ENCODE peak calls at places on chromosomes 12 and 14, in four cellular contexts. One of them, this sample, is unnamed.

GRCh38 chr12:5258498-5258897 is 173.4 kb upstream of the NTF3 start:
- DNase-seq in fibroblast of pulmonary artery: no peak
- DNase-seq in dermis blood vessel endothelial cell: no peak
- DNase-seq in NCI-H226: no peak
- DNase-seq in this sample: no peak

GRCh38 chr14:98912655-98913054 is 359.3 kb downstream of the BCL11B start:
- DNase-seq in fibroblast of pulmonary artery: no peak
- DNase-seq in dermis blood vessel endothelial cell: no peak
- DNase-seq in NCI-H226: no peak
- DNase-seq in this sample: no peak

GRCh38 chr12:85016423-85016822 is 19.7 kb downstream of the TSPAN19 start:
- DNase-seq in fibroblast of pulmonary artery: peak
- DNase-seq in dermis blood vessel endothelial cell: peak
- DNase-seq in NCI-H226: peak
- DNase-seq in this sample: peak

GRCh38 chr12:90174198-90174510 is 465.5 kb upstream of the ATP2B1 start:
- DNase-seq in fibroblast of pulmonary artery: no peak
- DNase-seq in dermis blood vessel endothelial cell: peak
- DNase-seq in NCI-H226: no peak
- DNase-seq in this sample: peak

GRCh38 chr12:30985814-30986452 is 59.4 kb downstream of the TSPAN11 start:
- DNase-seq in fibroblast of pulmonary artery: peak
- DNase-seq in dermis blood vessel endothelial cell: peak
- DNase-seq in NCI-H226: peak
- DNase-seq in this sample: peak

GRCh38 chr12:49974231-49974675 is 1.5 kb downstream of the AQP6 start:
- DNase-seq in fibroblast of pulmonary artery: peak
- DNase-seq in dermis blood vessel endothelial cell: peak
- DNase-seq in NCI-H226: peak
- DNase-seq in this sample: peak

GRCh38 chr12:95218852-95219171 is 1.2 kb downstream of the VEZT start:
- DNase-seq in fibroblast of pulmonary artery: no peak
- DNase-seq in dermis blood vessel endothelial cell: peak
- DNase-seq in NCI-H226: no peak
- DNase-seq in this sample: peak

GRCh38 chr12:2177751-2178150 is 125.0 kb downstream of the CACNA1C start:
- DNase-seq in fibroblast of pulmonary artery: no peak
- DNase-seq in dermis blood vessel endothelial cell: no peak
- DNase-seq in NCI-H226: no peak
- DNase-seq in this sample: no peak

GRCh38 chr12:120229583-120230325 is 28.8 kb upstream of the RPLP0 start:
- DNase-seq in fibroblast of pulmonary artery: peak
- DNase-seq in dermis blood vessel endothelial cell: peak
- DNase-seq in NCI-H226: peak
- DNase-seq in this sample: no peak

GRCh38 chr12:101691697-101692096 is 5.7 kb upstream of the CHPT1 start:
- DNase-seq in fibroblast of pulmonary artery: no peak
- DNase-seq in dermis blood vessel endothelial cell: no peak
- DNase-seq in NCI-H226: no peak
- DNase-seq in this sample: no peak

GRCh38 chr12:71440393-71441349 is 1.1 kb downstream of the LGR5 start:
- DNase-seq in fibroblast of pulmonary artery: peak
- DNase-seq in dermis blood vessel endothelial cell: peak
- DNase-seq in NCI-H226: no peak
- DNase-seq in this sample: no peak

GRCh38 chr12:54134850-54135249 is 53.9 kb downstream of the SMUG1 start:
- DNase-seq in fibroblast of pulmonary artery: no peak
- DNase-seq in dermis blood vessel endothelial cell: no peak
- DNase-seq in NCI-H226: no peak
- DNase-seq in this sample: no peak

GRCh38 chr14:25095784-25096390 is 45.9 kb upstream of the STXBP6 start:
- DNase-seq in fibroblast of pulmonary artery: peak
- DNase-seq in dermis blood vessel endothelial cell: no peak
- DNase-seq in NCI-H226: no peak
- DNase-seq in this sample: no peak

GRCh38 chr14:51605575-51605974 is 46.1 kb upstream of the FRMD6 start:
- DNase-seq in fibroblast of pulmonary artery: no peak
- DNase-seq in dermis blood vessel endothelial cell: no peak
- DNase-seq in NCI-H226: no peak
- DNase-seq in this sample: no peak

This sample was measured in lung microvascular endothelial cell.